ENCODE peak calls at places on chromosomes 4 and X, in eight cellular contexts. C, S, F, J, W, D, Y and E are unnamed samples. For H3K36me3 and H3K27me3, the result is how much of the 10 kb centered on the place peaks cover.

GRCh38 chr4:32499176-32499575 is 1779.0 kb downstream of the PCDH7 start:
- DNase-seq in W (no peak), D (no peak), F (no peak), C (no peak), S (no peak), J (no peak), Y (peak), E (no peak)

GRCh38 chr4:5206391-5206790 is 155.1 kb downstream of the STK32B start:
- DNase-seq in J (no peak), Y (peak), C (peak), F (no peak), W (peak), S (no peak), D (no peak), E (no peak)

GRCh38 chr4:89482248-89482647 is 174.6 kb upstream of the GPRIN3 start:
- DNase-seq in F (no peak), D (peak), S (no peak), Y (peak), J (peak), W (no peak), C (no peak), E (peak)

GRCh38 chrX:35015627-35016026 is 73.0 kb downstream of the FAM47B start:
- DNase-seq in F (no peak), Y (no peak), S (no peak), D (no peak), W (no peak), C (no peak), J (no peak), E (no peak)

GRCh38 chr4:24104173-24104572 is 214.3 kb upstream of the PPARGC1A start:
- DNase-seq in W (no peak), J (no peak), S (no peak), Y (peak), D (no peak), F (no peak), C (no peak), E (no peak)

GRCh38 chr4:144666539-144667175 is 20.7 kb downstream of the HHIP start:
- DNase-seq in S (no peak), J (no peak), F (no peak), Y (peak), W (no peak), D (no peak), C (no peak), E (no peak)

GRCh38 chrX:38799995-38800394 is 1.3 kb upstream of the MID1IP1 start:
- DNase-seq in S (no peak), W (no peak), C (peak), Y (no peak), F (no peak), J (no peak), D (no peak), E (no peak)

GRCh38 chr4:175891863-175892262 is 79.8 kb upstream of the GPM6A start:
- DNase-seq in J (peak), D (no peak), F (no peak), W (no peak), Y (peak), C (no peak), S (no peak), E (peak)

GRCh38 chr4:122203407-122203806 is 51.3 kb downstream of the BLTP1 start:
- DNase-seq in S (no peak), C (no peak), F (no peak), J (no peak), Y (no peak), W (no peak), D (no peak), E (no peak)

GRCh38 chr4:150323551-150324325 is 245.5 kb downstream of the DCLK2 start:
- DNase-seq in C (no peak), S (no peak), Y (peak), W (no peak), J (no peak), D (no peak), F (no peak), E (no peak)

GRCh38 chr4:173526724-173527102 is 3.3 kb downstream of the HAND2 start:
- DNase-seq in F (no peak), Y (peak), W (no peak), C (no peak), D (no peak), J (peak), S (no peak), E (peak)

GRCh38 chrX:154481911-154482601 is 3.0 kb upstream of the LAGE3 start:
- DNase-seq in F (no peak), J (no peak), S (no peak), D (no peak), C (no peak), Y (no peak), W (no peak), E (no peak)

GRCh38 chrX:6052111-6052745 is 176.4 kb downstream of the NLGN4X start:
- DNase-seq in J (no peak), Y (no peak), C (no peak), F (no peak), W (no peak), D (no peak), S (no peak), E (no peak)

GRCh38 chr4:56731857-56732256 is 50.8 kb upstream of the HOPX start:
- DNase-seq in J (no peak), D (peak), W (peak), F (no peak), S (no peak), Y (no peak), C (peak), E (peak)

GRCh38 chr4:25085621-25086020 is 54.9 kb upstream of the LGI2 start:
- DNase-seq in D (no peak), C (no peak), W (peak), F (no peak), Y (no peak), S (no peak), J (no peak), E (no peak)

GRCh38 chrX:132948648-132949260 is 9.7 kb downstream of the HS6ST2 start:
- DNase-seq in S (no peak), W (no peak), J (peak), F (no peak), D (peak), C (no peak), Y (no peak), E (peak)

GRCh38 chr4:5866841-5867782 is 25.8 kb downstream of the CRMP1 start:
- DNase-seq in F (no peak), D (no peak), S (no peak), Y (no peak), J (no peak), C (no peak), W (no peak), E (no peak)

GRCh38 chrX:111444881-111445280 is 32.9 kb upstream of the DCX start:
- DNase-seq in J (no peak), F (no peak), Y (no peak), W (no peak), D (no peak), C (no peak), S (no peak), E (no peak)

GRCh38 chr4:89939994-89940393 is 45.3 kb downstream of the MMRN1 start:
- DNase-seq in F (no peak), C (peak), S (no peak), W (no peak), Y (peak), J (no peak), D (no peak), E (no peak)

GRCh38 chrX:138945219-138945618 is 233.7 kb upstream of the FGF13 start:
- DNase-seq in C (no peak), F (no peak), Y (no peak), J (no peak), S (no peak), W (no peak), D (no peak), E (no peak)

GRCh38 chrX:63400340-63400739 is 49.2 kb upstream of the SPIN4 start:
- DNase-seq in Y (no peak), F (no peak), S (no peak), D (no peak), J (no peak), W (no peak), C (no peak), E (no peak)

GRCh38 chrX:68498044-68498507 is 775 bp upstream of the YIPF6 start:
- DNase-seq in W (no peak), S (no peak), C (no peak), J (no peak), D (no peak), Y (no peak), F (no peak), E (no peak)

GRCh38 chr4:16669036-16669435 is 229.4 kb downstream of the LDB2 start:
- DNase-seq in D (no peak), W (no peak), Y (peak), F (no peak), J (no peak), S (no peak), C (no peak), E (no peak)

GRCh38 chr4:155759372-155760252 is 791 bp downstream of the GUCY1B1 start:
- DNase-seq in S (no peak), W (peak), Y (peak), C (peak), J (peak), D (peak), F (no peak), E (peak)

GRCh38 chrX:77510007-77510406 is 62.8 kb downstream of the FGF16 start:
- DNase-seq in C (no peak), D (no peak), J (no peak), S (no peak), Y (no peak), F (no peak), W (no peak), E (no peak)

GRCh38 chrX:134026732-134027311 is 41.4 kb upstream of the GPC3 start:
- DNase-seq in J (peak), Y (peak), W (peak), D (peak), C (peak), S (no peak), F (no peak), E (peak)

GRCh38 chr4:26838055-26838842 is 22.4 kb upstream of the STIM2 start:
- DNase-seq in S (no peak), J (no peak), D (peak), Y (no peak), W (no peak), F (no peak), C (no peak), E (no peak)

GRCh38 chrX:74506310-74507115 is 85.2 kb downstream of the SLC16A2 start:
- DNase-seq in F (no peak), Y (no peak), C (no peak), W (no peak), D (no peak), S (no peak), J (no peak), E (no peak)

GRCh38 chr4:14070289-14070880 is 442.9 kb upstream of the BOD1L1 start:
- DNase-seq in C (no peak), D (no peak), W (no peak), S (no peak), Y (no peak), F (no peak), J (no peak), E (no peak)

GRCh38 chrX:125673758-125674157 is 354.1 kb downstream of the TEX13C start:
- DNase-seq in D (no peak), F (no peak), C (no peak), J (no peak), Y (no peak), S (no peak), W (no peak), E (no peak)

GRCh38 chr4:11805837-11806236 is 377.1 kb upstream of the HS3ST1 start:
- DNase-seq in Y (peak), D (no peak), F (no peak), W (no peak), S (no peak), C (no peak), J (peak), E (peak)

GRCh38 chr4:19736968-19737756 is 514.5 kb upstream of the SLIT2 start:
- DNase-seq in D (no peak), C (no peak), Y (no peak), J (no peak), S (no peak), W (no peak), F (no peak), E (no peak)

GRCh38 chrX:46589977-46590723 is 16.6 kb downstream of the CHST7 start:
- DNase-seq in D (no peak), S (no peak), J (no peak), Y (peak), F (no peak), W (no peak), C (no peak), E (no peak)

GRCh38 chr4:121192013-121192412 is 27.9 kb upstream of the TNIP3 start:
- DNase-seq in F (no peak), D (no peak), S (no peak), J (no peak), Y (no peak), W (no peak), C (no peak), E (no peak)
- H3K4me3 ChIP-seq in F (no peak), D (no peak), S (peak), J (no peak), Y (peak), W (no peak), C (no peak), E (no peak)

DNA sequence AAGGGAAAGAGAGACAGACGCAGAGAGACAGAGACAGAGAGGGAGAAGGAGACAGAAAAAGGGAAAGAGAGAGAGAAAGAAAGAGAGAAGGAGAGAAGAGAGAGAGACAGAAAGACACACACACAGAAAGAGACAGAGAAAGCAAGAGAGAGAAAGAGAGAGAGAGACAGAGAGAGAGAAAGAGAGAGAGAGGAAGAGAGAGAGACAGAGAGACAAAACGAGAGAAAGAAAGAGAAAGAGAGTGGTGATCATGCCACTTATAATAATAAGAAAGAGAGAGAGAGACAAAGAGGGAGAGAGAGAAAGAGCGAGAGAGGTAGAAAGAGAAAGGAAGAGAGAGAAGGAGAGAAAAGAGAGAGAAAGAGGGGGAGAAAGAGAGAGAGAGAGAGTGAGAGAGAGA is 51.4 kb downstream of the SHOX start:
- DNase-seq in C (no peak), W (no peak), D (no peak), J (no peak), Y (no peak), F (no peak), S (no peak), E (no peak)
- H3K36me3 ChIP-seq in C (under half), W (under half), D (under half), J (under half), Y (under half), F (under half), S (under half), E (under half)

GRCh38 chrX:9537781-9538180 is 72.9 kb downstream of the TBL1X start:
- DNase-seq in J (no peak), C (no peak), W (no peak), F (no peak), Y (no peak), D (no peak), S (no peak), E (no peak)
- H3K27me3 ChIP-seq in J (under half), C (under half), W (under half), F (under half), Y (under half), D (under half), S (under half), E (under half)

GRCh38 chr4:186570193-186570996 is 15.0 kb upstream of the MTNR1A start:
- DNase-seq in D (no peak), W (peak), F (no peak), Y (peak), S (no peak), C (no peak), J (peak), E (no peak)
- H3K4me3 ChIP-seq in D (no peak), W (peak), F (no peak), Y (peak), S (no peak), C (peak), J (no peak), E (no peak)

DNA sequence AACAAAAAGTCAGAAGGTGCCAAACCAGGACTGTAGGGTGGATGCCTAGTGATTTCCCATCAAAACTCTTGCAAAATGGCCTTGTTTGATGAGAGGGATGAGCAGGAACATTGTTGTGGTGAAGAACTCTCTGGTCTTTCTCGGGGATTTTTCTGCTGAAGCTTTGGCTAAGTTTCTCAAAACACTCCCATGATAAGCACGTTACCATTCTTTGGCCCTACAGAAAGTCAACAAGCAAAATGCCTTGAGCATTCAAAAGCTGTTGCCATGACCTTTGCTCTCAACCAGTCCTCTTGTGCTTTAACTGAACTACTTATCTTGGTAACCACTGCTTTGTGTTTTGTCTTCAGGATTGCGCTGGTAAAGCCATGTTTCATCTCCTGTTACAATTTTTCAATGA is 3.0 kb upstream of the SEC31A start:
- DNase-seq in S (no peak), C (no peak), D (no peak), Y (no peak), F (no peak), J (no peak), W (no peak), E (no peak)
- H3K36me3 ChIP-seq in S (under half), C (under half), D (half or more), Y (under half), F (under half), J (under half), W (under half), E (under half)

DNA sequence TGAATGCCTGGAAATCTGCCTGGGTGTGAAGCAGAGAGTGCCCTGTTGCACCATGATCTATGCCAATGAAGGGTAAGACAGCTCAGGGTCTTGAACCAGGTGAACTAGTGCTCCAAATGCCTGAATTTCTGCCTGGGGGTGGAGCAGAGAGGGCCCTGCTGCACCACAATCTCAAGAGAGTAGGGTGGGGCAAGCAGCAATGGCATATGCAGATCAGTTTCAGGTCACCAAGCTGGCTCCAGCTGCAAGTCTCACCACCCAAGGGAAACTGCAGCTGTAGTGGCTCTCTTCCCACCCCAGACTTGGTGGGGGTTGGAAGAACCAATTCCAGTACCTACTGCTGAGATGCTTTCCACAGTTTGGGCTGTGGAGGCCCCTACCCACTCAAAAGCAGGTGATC is 147.0 kb downstream of the SPANXN1 start:
- DNase-seq in Y (no peak), D (no peak), W (no peak), J (no peak), C (no peak), F (no peak), S (no peak), E (no peak)
- H3K27me3 ChIP-seq in Y (under half), D (under half), W (under half), J (under half), C (under half), F (under half), S (under half), E (under half)

GRCh38 chr4:81426770-81427604 is 44.7 kb downstream of the RASGEF1B start:
- DNase-seq in S (no peak), F (no peak), C (no peak), W (no peak), Y (no peak), J (no peak), D (no peak), E (peak)

GRCh38 chr4:81429607-81430006 is 42.1 kb downstream of the RASGEF1B start:
- DNase-seq in F (no peak), J (no peak), W (no peak), S (no peak), D (no peak), C (no peak), Y (no peak), E (no peak)

GRCh38 chr4:81429031-81429430 is 42.7 kb downstream of the RASGEF1B start:
- DNase-seq in S (no peak), F (no peak), Y (no peak), D (no peak), W (no peak), J (no peak), C (no peak), E (no peak)

GRCh38 chr4:81428002-81428401 is 43.7 kb downstream of the RASGEF1B start:
- DNase-seq in C (no peak), J (no peak), Y (no peak), S (no peak), W (no peak), D (no peak), F (no peak), E (no peak)

DNA sequence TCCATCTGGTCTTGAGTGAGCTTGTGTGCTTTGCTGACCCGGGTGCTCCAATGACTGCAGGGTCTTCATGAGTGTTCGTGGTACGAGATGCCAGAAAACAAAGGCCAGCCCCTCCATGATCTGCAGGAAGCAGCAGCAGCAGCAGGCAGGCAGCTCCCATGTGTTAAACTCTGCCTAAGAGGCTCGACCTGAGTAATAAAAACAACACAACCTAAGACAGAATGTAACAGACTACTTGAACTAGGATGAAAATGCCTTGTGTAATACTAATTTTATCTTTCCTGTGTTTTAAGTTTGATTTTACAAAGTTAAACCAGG is 44.1 kb downstream of the RASGEF1B start:
- DNase-seq in Y (no peak), F (no peak), D (peak), S (no peak), W (no peak), C (no peak), J (no peak), E (peak)
- H3K4me3 ChIP-seq in Y (no peak), F (no peak), D (no peak), S (no peak), W (no peak), C (no peak), J (no peak), E (no peak)